ENCODE peak calls at places on chromosomes 13 and 19, in ten cellular contexts. N, G, Z, S, K, D, P, O, T and J are unnamed samples.
A peak's percentile ranks its signal among the peaks of the same experiment; 100 is the strongest.

GRCh38 chr19:5086725-5087439 is 118.0 kb downstream of the KDM4B start:
- DNase-seq in O (peak; percentile 9), Z (no peak), P (no peak), G (no peak), S (no peak), N (no peak), K (no peak), T (peak; percentile 56), D (no peak), J (no peak)

GRCh38 chr19:35224681-35225604 is 3.6 kb downstream of the FAM187B start:
- DNase-seq in K (no peak), N (peak; percentile 30), S (no peak), Z (no peak), D (peak; percentile 57), T (no peak), O (no peak), P (peak; percentile 84), G (no peak), J (no peak)

GRCh38 chr19:2491130-2491801 is 15.3 kb downstream of the GADD45B start:
- DNase-seq in D (peak; percentile 96), O (no peak), G (peak; percentile 84), P (peak; percentile 99), K (peak; percentile 89), S (no peak), Z (no peak), N (peak; percentile 65), T (peak; percentile 59), J (peak; percentile 65)

GRCh38 chr13:43698743-43699142 is 88.0 kb downstream of the ENOX1 start:
- DNase-seq in D (no peak), O (no peak), Z (no peak), G (peak; percentile 73), P (no peak), N (no peak), K (no peak), S (no peak), T (no peak), J (no peak)

GRCh38 chr19:52211926-52212571 is 22.2 kb downstream of the PPP2R1A start:
- DNase-seq in T (no peak), K (no peak), S (no peak), D (no peak), Z (no peak), P (no peak), O (no peak), N (peak; percentile 9), G (no peak), J (no peak)

GRCh38 chr19:10113964-10114650 is 2.6 kb downstream of the P2RY11 start:
- DNase-seq in N (no peak), K (no peak), O (no peak), S (no peak), G (no peak), Z (no peak), D (no peak), P (peak; percentile 40), T (no peak), J (no peak)

GRCh38 chr19:55552206-55552605 is 6.9 kb upstream of the SBK3 start:
- DNase-seq in D (no peak), K (no peak), Z (no peak), T (no peak), N (no peak), G (no peak), S (no peak), O (no peak), P (no peak), J (no peak)

GRCh38 chr19:44051654-44052402 is at the start of gene ZNF223:
- DNase-seq in G (peak; percentile 89), K (peak; percentile 93), D (peak; percentile 95), O (peak; percentile 98), T (peak; percentile 94), S (peak; percentile 92), N (peak; percentile 98), P (peak; percentile 97), Z (peak; percentile 93), J (peak; percentile 97)

GRCh38 chr19:18913466-18913865 is 5.7 kb downstream of the COPE start:
- DNase-seq in P (no peak), Z (no peak), G (no peak), K (no peak), O (no peak), T (no peak), N (no peak), D (no peak), S (no peak), J (no peak)

GRCh38 chr13:80084086-80084676 is 256.7 kb downstream of the SPRY2 start:
- DNase-seq in K (no peak), Z (no peak), T (no peak), G (peak; percentile 93), N (peak; percentile 46), P (no peak), S (no peak), D (no peak), O (no peak), J (no peak)

GRCh38 chr19:679418-680286 is 3.5 kb downstream of the FSTL3 start:
- DNase-seq in T (no peak), P (peak; percentile 67), N (peak; percentile 83), D (peak; percentile 64), O (peak; percentile 59), G (peak; percentile 80), Z (peak; percentile 78), S (peak; percentile 41), K (peak; percentile 55), J (peak; percentile 47)

DNA sequence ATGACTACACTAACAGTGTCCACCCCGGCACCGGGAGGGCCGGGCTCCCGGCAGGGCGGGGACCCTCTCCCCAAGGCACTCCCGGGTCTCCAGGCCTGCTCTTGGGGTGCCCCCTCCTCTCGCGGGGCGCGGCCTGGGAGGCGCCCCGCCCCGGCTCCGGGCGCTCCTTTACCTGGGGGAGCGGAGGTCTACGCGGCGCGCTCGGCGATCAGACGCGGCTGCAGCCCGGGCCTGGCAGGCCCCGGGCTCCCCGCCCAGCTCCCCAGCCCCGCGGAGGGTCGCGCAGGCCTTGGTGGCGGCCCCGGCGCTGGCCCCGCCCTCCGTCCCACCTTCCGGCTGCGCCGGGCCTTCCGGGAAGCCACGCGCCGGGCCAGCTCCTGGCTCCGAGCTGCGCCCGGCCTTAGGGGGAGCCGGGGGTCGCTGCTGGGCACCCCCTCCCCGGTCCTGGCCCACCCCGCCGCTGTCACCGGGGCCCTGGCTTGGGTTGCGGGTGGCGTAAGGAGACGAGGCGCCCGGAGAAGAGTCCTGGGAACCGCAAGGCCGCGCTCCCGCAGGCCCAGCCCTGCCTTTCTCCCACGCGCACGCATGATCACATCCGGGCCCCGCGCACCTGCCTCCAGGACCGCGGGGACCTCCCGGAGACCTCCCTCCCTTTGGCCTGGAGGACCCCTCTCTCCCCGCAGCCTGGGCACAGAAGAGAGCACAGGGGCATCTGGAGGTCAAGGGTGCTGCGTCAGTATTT is at the start of gene C19orf12:
- DNase-seq in O (peak; percentile 63), P (peak; percentile 69), T (no peak), S (no peak), K (peak; percentile 64), Z (peak; percentile 69), G (peak; percentile 23), N (peak; percentile 65), D (peak; percentile 64), J (peak; percentile 72)
- TF ChIP-seq POLR2A in O (peak; percentile 93), P (peak; percentile 73), T (peak; percentile 92), S (peak; percentile 85), K (peak; percentile 36), Z (peak; percentile 64), G (peak; percentile 84), N (peak; percentile 78), D (peak; percentile 78), J (peak; percentile 82)

GRCh38 chr19:40216777-40217026 is 1.5 kb downstream of the TTC9B start:
- DNase-seq in O (no peak), G (no peak), S (no peak), D (no peak), Z (no peak), K (no peak), N (no peak), T (no peak), P (no peak), J (no peak)

GRCh38 chr19:40213251-40213793 is 4.9 kb downstream of the TTC9B start:
- DNase-seq in K (no peak), S (no peak), D (no peak), T (no peak), P (no peak), N (no peak), O (no peak), Z (no peak), G (no peak), J (no peak)

GRCh38 chr19:40216013-40216776 is 2.0 kb downstream of the TTC9B start:
- DNase-seq in P (no peak), G (no peak), K (no peak), N (no peak), D (no peak), S (no peak), T (no peak), Z (no peak), O (no peak), J (no peak)

GRCh38 chr19:40214936-40215335 is 3.2 kb downstream of the TTC9B start:
- DNase-seq in T (no peak), D (no peak), N (no peak), P (no peak), S (no peak), K (no peak), O (no peak), Z (no peak), G (no peak), J (no peak)

DNA sequence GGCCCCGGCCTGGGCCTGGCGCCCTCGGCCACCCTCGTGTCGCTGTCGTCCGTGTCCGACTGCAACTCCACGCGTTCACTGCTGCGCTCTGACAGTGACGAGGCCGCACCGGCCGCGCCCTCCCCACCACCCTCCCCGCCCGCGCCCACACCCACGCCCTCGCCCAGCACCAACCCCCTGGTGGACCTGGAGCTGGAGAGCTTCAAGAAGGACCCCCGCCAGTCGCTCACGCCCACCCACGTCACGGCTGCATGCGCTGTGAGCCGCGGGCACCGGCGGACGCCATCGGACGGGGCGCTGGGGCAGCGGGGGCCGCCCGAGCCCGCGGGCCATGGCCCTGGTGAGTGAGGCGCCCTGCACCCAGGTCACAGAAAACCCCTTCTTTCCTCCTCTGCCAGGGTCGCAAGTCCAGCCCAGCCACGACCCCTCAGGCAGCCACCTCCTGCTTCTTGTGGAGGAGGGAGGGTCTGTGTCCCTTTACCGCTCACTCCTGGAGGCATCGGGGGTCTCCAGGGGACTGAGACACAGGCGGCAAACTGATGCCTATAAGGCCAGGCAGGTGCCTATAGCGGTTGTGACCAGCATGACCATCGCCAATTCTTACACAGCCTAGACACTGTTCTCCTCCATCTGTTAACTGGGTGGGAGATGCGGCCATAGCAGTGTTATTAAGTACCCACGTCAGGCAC is 4.2 kb downstream of the TTC9B start:
- DNase-seq in K (no peak), T (no peak), Z (no peak), G (no peak), N (no peak), P (no peak), O (no peak), D (no peak), S (no peak), J (no peak)
- TF ChIP-seq POLR2A in K (no peak), T (no peak), Z (no peak), G (no peak), N (no peak), P (no peak), O (no peak), D (no peak), S (no peak), J (no peak)

GRCh38 chr13:27621366-27622101 is at the start of gene POLR1D:
- DNase-seq in O (peak; percentile 38), Z (peak; percentile 77), P (peak; percentile 93), D (peak; percentile 89), S (peak; percentile 59), T (peak; percentile 71), N (peak; percentile 79), K (peak; percentile 76), G (peak; percentile 65), J (peak; percentile 92)
- TF ChIP-seq POLR2A in O (peak; percentile 81), Z (peak; percentile 62), P (peak; percentile 78), D (peak; percentile 83), S (peak; percentile 76), T (peak; percentile 80), N (peak; percentile 25), K (peak; percentile 28), G (peak; percentile 56), J (no peak)

GRCh38 chr13:114065141-114065925 is 67.1 kb downstream of the RASA3 start:
- DNase-seq in D (peak; percentile 80), G (peak; percentile 98), O (peak; percentile 65), S (peak; percentile 86), Z (peak; percentile 86), K (peak; percentile 88), T (peak; percentile 77), P (peak; percentile 80), N (peak; percentile 93), J (peak; percentile 66)
- TF ChIP-seq POLR2A in D (peak; percentile 21), G (peak; percentile 55), O (peak; percentile 22), S (peak; percentile 22), Z (peak; percentile 32), K (no peak), T (peak; percentile 31), P (no peak), N (no peak), J (no peak)